ENCODE peak calls at places on chromosome 14, in four cellular contexts. Y is HepG2, Q is K562, E is GM12878. P is an unnamed sample.

GRCh38 chr14:61719344-61720301 is 24.3 kb downstream of the HIF1A start:
- DNase-seq in Y (no peak), E (no peak), Q (no peak), P (no peak)

GRCh38 chr14:72743626-72744025 is 150.3 kb downstream of the DPF3 start:
- DNase-seq in E (no peak), Y (no peak), Q (no peak), P (no peak)

GRCh38 chr14:88210426-88210825 is 112.6 kb downstream of the KCNK10 start:
- DNase-seq in E (no peak), Y (no peak), Q (no peak), P (no peak)

GRCh38 chr14:74262076-74262475 is 22.8 kb downstream of the VSX2 start:
- DNase-seq in Y (no peak), E (no peak), Q (no peak), P (no peak)

GRCh38 chr14:31411218-31411727 is 9.1 kb downstream of the HEATR5A start:
- DNase-seq in Q (no peak), Y (no peak), E (no peak), P (no peak)

GRCh38 chr14:99273025-99273723 is 1.2 kb upstream of the BCL11B start:
- DNase-seq in E (no peak), Q (no peak), Y (peak), P (peak)

GRCh38 chr14:47674546-47675238 is 713 bp downstream of the MDGA2 start:
- DNase-seq in Y (no peak), Q (no peak), E (no peak), P (no peak)

GRCh38 chr14:50762001-50762930 is 68.7 kb downstream of the NIN start:
- DNase-seq in Y (no peak), E (no peak), Q (no peak), P (no peak)

GRCh38 chr14:77022219-77022852 is 6.2 kb downstream of the IRF2BPL start:
- DNase-seq in E (no peak), Q (no peak), Y (no peak), P (no peak)

GRCh38 chr14:101119830-101120571 is 216.5 kb upstream of the RTL1 start:
- DNase-seq in Y (no peak), Q (no peak), E (no peak), P (no peak)

GRCh38 chr14:33782923-33783322 is 168.0 kb downstream of the EGLN3 start:
- DNase-seq in Y (no peak), E (no peak), Q (no peak), P (no peak)

GRCh38 chr14:64856528-64857445 is 22.9 kb downstream of the SPTB start:
- DNase-seq in E (no peak), Q (no peak), Y (no peak), P (no peak)
- TF ChIP-seq MYC in E (no peak), Q (no peak), Y (no peak), P (no peak)

GRCh38 chr14:102610968-102611811 is 18.7 kb downstream of the RCOR1 start:
- DNase-seq in E (peak), Y (no peak), Q (no peak), P (no peak)

GRCh38 chr14:102604183-102604582 is 11.7 kb downstream of the RCOR1 start:
- DNase-seq in Y (no peak), Q (no peak), E (no peak), P (no peak)

GRCh38 chr14:102605026-102605425 is 12.6 kb downstream of the RCOR1 start:
- DNase-seq in E (no peak), Q (no peak), Y (no peak), P (no peak)

GRCh38 chr14:102606296-102606695 is 13.8 kb downstream of the RCOR1 start:
- DNase-seq in E (peak), Y (no peak), Q (no peak), P (no peak)

GRCh38 chr14:102608064-102608446 is 15.6 kb downstream of the RCOR1 start:
- DNase-seq in E (peak), Q (no peak), Y (no peak), P (no peak)
- TF ChIP-seq CEBPB in E (no peak), Q (no peak), Y (no peak), P (no peak)

DNA sequence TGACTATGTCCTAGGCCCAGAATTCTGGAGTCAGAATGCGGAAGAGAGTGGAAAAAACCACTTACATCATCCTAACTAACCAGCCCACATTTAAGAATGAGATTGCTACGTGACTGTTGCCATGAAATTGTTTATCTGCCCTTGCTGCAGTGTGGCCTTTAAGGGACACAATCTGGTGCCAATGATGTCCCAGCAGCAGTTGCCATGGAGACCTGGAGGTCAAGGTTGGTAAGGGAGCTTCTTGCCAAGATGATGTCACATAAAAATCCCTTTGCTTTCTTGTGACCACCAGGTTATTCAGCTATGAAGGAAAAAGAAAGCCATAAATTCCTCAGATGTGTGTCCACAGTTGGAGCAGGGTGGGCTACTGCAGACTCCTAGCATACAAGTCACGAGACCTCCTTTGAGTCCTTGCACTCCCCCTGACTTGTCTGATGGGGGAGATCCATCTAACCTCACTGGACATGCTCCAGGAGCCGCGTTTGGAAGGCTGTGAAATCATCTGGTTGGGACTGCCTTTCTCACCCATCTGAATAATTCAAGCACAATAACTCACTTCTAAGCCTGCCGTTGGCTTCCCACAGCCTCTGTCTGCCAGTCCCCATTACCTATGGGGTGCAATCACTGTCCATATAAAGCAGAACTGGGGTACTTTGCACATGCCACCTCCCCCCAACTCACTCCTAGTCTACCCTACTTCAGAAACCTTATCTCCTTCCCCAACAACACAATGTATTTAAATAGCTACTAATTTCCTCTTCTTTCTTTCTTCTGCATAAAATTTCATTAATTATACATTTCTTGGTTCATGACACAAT is 165.6 kb downstream of the ZFP36L1 start:
- DNase-seq in E (no peak), Y (peak), Q (no peak), P (no peak)
- TF ChIP-seq MYC in E (no peak), Y (no peak), Q (no peak), P (no peak)

GRCh38 chr14:45664668-45665356 is 411.8 kb upstream of the MIS18BP1 start:
- DNase-seq in Q (no peak), E (no peak), Y (no peak), P (peak)
- TF ChIP-seq CEBPB in Q (no peak), E (no peak), Y (no peak), P (no peak)

DNA sequence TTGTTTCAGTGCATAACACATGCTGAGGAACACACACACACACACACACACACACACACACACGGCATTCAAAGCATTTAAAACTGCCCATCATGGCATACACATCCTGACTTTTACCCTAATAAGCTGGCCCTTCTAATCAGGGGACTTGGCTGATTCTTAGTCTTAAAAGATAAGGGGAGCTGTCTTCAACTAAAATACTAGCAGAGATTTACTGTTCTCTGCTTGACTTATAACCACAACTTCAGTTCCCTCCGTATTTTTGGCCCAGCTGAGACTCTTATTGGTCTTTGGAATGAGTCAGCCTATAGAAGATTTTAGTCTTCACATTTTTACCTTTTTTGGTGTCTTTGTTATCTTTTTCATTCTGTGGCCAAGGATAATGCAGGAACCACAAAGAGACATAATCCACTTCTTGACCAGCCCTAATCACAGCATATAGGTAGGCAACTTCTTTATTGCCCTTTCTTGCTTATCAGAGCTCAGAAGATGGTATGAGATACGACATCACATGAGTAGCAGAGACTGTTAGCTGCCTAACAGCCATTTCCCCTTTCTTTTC is 25.1 kb upstream of the SLC8A3 start:
- DNase-seq in Q (no peak), Y (no peak), E (no peak), P (no peak)
- TF ChIP-seq MYC in Q (no peak), Y (no peak), E (no peak), P (no peak)

DNA sequence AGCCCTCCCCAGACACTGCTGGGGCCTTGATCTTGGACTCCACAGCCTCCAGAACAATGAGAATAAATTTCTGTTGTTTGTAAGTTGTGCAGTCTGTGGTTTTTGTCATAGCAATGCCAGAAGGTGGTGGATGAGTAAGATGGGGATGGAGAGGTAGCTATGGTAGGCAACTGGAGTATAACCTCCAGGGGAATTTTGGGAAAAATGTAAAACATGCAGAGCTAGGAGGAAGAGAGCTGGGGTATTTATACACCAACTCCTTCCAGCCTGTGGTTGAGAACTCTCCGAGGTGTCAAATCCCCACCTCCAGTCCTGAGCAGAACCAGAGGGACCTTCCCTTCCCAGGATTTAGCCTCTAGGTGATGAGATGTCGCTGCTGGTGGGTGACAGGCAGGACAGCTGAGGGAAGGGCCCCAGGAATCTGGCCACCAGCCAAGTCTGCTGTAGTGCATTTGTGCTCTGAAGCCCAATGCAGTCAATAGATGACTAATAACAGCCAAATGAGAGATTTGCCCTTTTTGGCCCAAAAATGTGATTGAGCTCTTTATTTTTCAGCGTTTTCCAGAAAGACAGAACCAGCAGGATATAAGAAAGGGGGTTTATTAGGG is 19.1 kb upstream of the CEP170B start:
- DNase-seq in Y (peak), E (no peak), Q (no peak), P (no peak)
- TF ChIP-seq CEBPB in Y (no peak), E (no peak), Q (no peak), P (no peak)

GRCh38 chr14:45211295-45211694 is 41.7 kb downstream of the MIS18BP1 start:
- DNase-seq in E (no peak), Q (no peak), Y (no peak), P (no peak)
- TF ChIP-seq MYC in E (no peak), Q (no peak), Y (no peak), P (no peak)